ENCODE peak calls at places on chromosomes 11 and 22, in seven cellular contexts. V, P, K, D, I, B and Q are unnamed samples.

GRCh38 chr11:65126624-65127274 is 4.6 kb downstream of the MRPL49 start:
- DNase-seq in V (no peak), P (no peak), K (no peak), D (no peak), I (no peak), B (no peak), Q (no peak)

GRCh38 chr11:64876835-64877341 is 1.5 kb downstream of the EHD1 start:
- DNase-seq in V (no peak), P (peak), K (no peak), D (no peak), I (no peak), B (no peak), Q (no peak)

GRCh38 chr22:46195487-46196165 is 45.3 kb downstream of the PPARA start:
- DNase-seq in V (no peak), P (no peak), K (no peak), D (peak), I (no peak), B (no peak), Q (no peak)

GRCh38 chr11:102599642-102600261 is 25.4 kb downstream of the MMP20 start:
- DNase-seq in V (peak), P (no peak), K (no peak), D (no peak), I (no peak), B (peak), Q (no peak)

GRCh38 chr11:31799036-31799793 is 11.9 kb downstream of the PAX6 start:
- DNase-seq in V (peak), P (no peak), K (no peak), D (no peak), I (no peak), B (no peak), Q (no peak)

GRCh38 chr11:35216962-35217667 is 78.1 kb downstream of the CD44 start:
- DNase-seq in V (no peak), P (no peak), K (no peak), D (no peak), I (no peak), B (no peak), Q (no peak)

GRCh38 chr11:35558468-35558867 is 33.1 kb upstream of the PAMR1 start:
- DNase-seq in V (no peak), P (no peak), K (no peak), D (no peak), I (no peak), B (no peak), Q (no peak)

GRCh38 chr11:15770798-15771414 is 585.4 kb downstream of the SOX6 start:
- DNase-seq in V (peak), P (no peak), K (peak), D (peak), I (no peak), B (no peak), Q (peak)

GRCh38 chr22:47160141-47160541 is 397.7 kb downstream of the TBC1D22A start:
- DNase-seq in V (no peak), P (no peak), K (peak), D (no peak), I (no peak), B (no peak), Q (no peak)

GRCh38 chr22:46513908-46514550 is 23.4 kb downstream of the CELSR1 start:
- DNase-seq in V (no peak), P (no peak), K (no peak), D (no peak), I (no peak), B (no peak), Q (no peak)

GRCh38 chr22:18042685-18043084 is 18.3 kb upstream of the MICAL3 start:
- DNase-seq in V (no peak), P (no peak), K (no peak), D (no peak), I (no peak), B (no peak), Q (no peak)

GRCh38 chr11:111393096-111393495 is 14.0 kb upstream of the POU2AF1 start:
- DNase-seq in V (no peak), P (no peak), K (no peak), D (no peak), I (no peak), B (no peak), Q (no peak)

GRCh38 chr11:69588270-69588669 is 52.7 kb upstream of the CCND1 start:
- DNase-seq in V (no peak), P (no peak), K (no peak), D (no peak), I (no peak), B (peak), Q (no peak)

GRCh38 chr11:119461250-119461963 is 38.4 kb upstream of the THY1 start:
- DNase-seq in V (no peak), P (no peak), K (no peak), D (no peak), I (no peak), B (no peak), Q (no peak)

GRCh38 chr11:92295175-92296137 is 70.8 kb downstream of the FAT3 start:
- DNase-seq in V (no peak), P (no peak), K (no peak), D (no peak), I (no peak), B (no peak), Q (no peak)

GRCh38 chr11:767238-767637 is 10.0 kb downstream of the GATD1 start:
- DNase-seq in V (no peak), P (no peak), K (no peak), D (no peak), I (no peak), B (no peak), Q (no peak)

GRCh38 chr22:50270302-50271010 is at the start of gene MAPK11:
- DNase-seq in V (peak), P (peak), K (peak), D (peak), I (peak), B (no peak), Q (peak)

GRCh38 chr11:34308049-34308692 is 49.6 kb downstream of the ABTB2 start:
- DNase-seq in V (no peak), P (no peak), K (no peak), D (no peak), I (no peak), B (no peak), Q (no peak)

GRCh38 chr11:122127020-122127419 is 11.0 kb upstream of the BLID start:
- DNase-seq in V (no peak), P (no peak), K (no peak), D (no peak), I (no peak), B (no peak), Q (no peak)

GRCh38 chr11:94933225-94934130 is 39.9 kb downstream of the CWC15 start:
- DNase-seq in V (no peak), P (no peak), K (no peak), D (no peak), I (no peak), B (peak), Q (no peak)

GRCh38 chr11:11982975-11983374 is 25.5 kb downstream of the DKK3 start:
- DNase-seq in V (no peak), P (no peak), K (no peak), D (no peak), I (no peak), B (no peak), Q (no peak)

GRCh38 chr11:32440920-32441319 is 5.6 kb upstream of the WT1 start:
- DNase-seq in V (no peak), P (no peak), K (no peak), D (no peak), I (no peak), B (no peak), Q (no peak)

GRCh38 chr11:83157755-83158473 is 983 bp downstream of the PCF11 start:
- DNase-seq in V (peak), P (peak), K (peak), D (peak), I (peak), B (no peak), Q (no peak)

GRCh38 chr22:26174280-26174679 is 5.0 kb downstream of the SEZ6L start:
- DNase-seq in V (no peak), P (no peak), K (peak), D (no peak), I (no peak), B (no peak), Q (no peak)

GRCh38 chr22:32518351-32518750 is 43.7 kb downstream of the FBXO7 start:
- DNase-seq in V (no peak), P (no peak), K (no peak), D (no peak), I (no peak), B (no peak), Q (no peak)

GRCh38 chr22:48896766-48897637 is 930.7 kb downstream of the BRD1 start:
- DNase-seq in V (no peak), P (peak), K (no peak), D (no peak), I (no peak), B (no peak), Q (no peak)

GRCh38 chr11:34823197-34823596 is 93.0 kb downstream of the APIP start:
- DNase-seq in V (no peak), P (no peak), K (no peak), D (peak), I (no peak), B (no peak), Q (no peak)

GRCh38 chr11:1943576-1943975 is 3.6 kb upstream of the MRPL23 start:
- DNase-seq in V (no peak), P (peak), K (no peak), D (peak), I (peak), B (no peak), Q (no peak)

GRCh38 chr11:23155503-23155902 is 295.2 kb upstream of the CCDC179 start:
- DNase-seq in V (no peak), P (no peak), K (no peak), D (no peak), I (no peak), B (no peak), Q (no peak)

GRCh38 chr11:78370406-78371172 is 47.0 kb downstream of the GAB2 start:
- DNase-seq in V (no peak), P (no peak), K (no peak), D (no peak), I (no peak), B (no peak), Q (no peak)

GRCh38 chr11:116193321-116194114 is 579.3 kb downstream of the BUD13 start:
- DNase-seq in V (no peak), P (peak), K (peak), D (no peak), I (no peak), B (peak), Q (no peak)

GRCh38 chr11:134532921-134533421 is 120.9 kb upstream of the B3GAT1 start:
- DNase-seq in V (no peak), P (peak), K (peak), D (no peak), I (no peak), B (no peak), Q (peak)

GRCh38 chr11:69123593-69124545 is 31.9 kb upstream of the SMIM38 start:
- DNase-seq in V (no peak), P (no peak), K (no peak), D (no peak), I (no peak), B (no peak), Q (no peak)

GRCh38 chr11:130523609-130524008 is 75.2 kb downstream of the ADAMTS15 start:
- DNase-seq in V (no peak), P (no peak), K (no peak), D (no peak), I (no peak), B (peak), Q (no peak)
- TF ChIP-seq CTCF in V (no peak), P (no peak), K (no peak), D (no peak), I (no peak), B (no peak), Q (no peak)

GRCh38 chr11:43508511-43508918 is 149.8 kb downstream of the TTC17 start:
- DNase-seq in V (no peak), P (no peak), K (no peak), D (no peak), I (no peak), B (peak), Q (no peak)

GRCh38 chr11:43505171-43505570 is 146.5 kb downstream of the TTC17 start:
- DNase-seq in V (no peak), P (no peak), K (no peak), D (no peak), I (no peak), B (no peak), Q (no peak)

GRCh38 chr11:43507171-43507570 is 148.5 kb downstream of the TTC17 start:
- DNase-seq in V (no peak), P (no peak), K (no peak), D (no peak), I (no peak), B (no peak), Q (no peak)

GRCh38 chr11:43503417-43503816 is 144.7 kb downstream of the TTC17 start:
- DNase-seq in V (no peak), P (no peak), K (no peak), D (no peak), I (no peak), B (no peak), Q (no peak)

GRCh38 chr11:43504316-43504950 is 145.7 kb downstream of the TTC17 start:
- DNase-seq in V (peak), P (no peak), K (peak), D (no peak), I (no peak), B (no peak), Q (no peak)
- TF ChIP-seq CTCF in V (peak), P (no peak), K (no peak), D (peak), I (no peak), B (peak), Q (no peak)

GRCh38 chr11:66268953-66269906 is 791 bp downstream of the RAB1B start:
- DNase-seq in V (no peak), P (peak), K (peak), D (no peak), I (no peak), B (no peak), Q (no peak)
- TF ChIP-seq CTCF in V (no peak), P (no peak), K (no peak), D (no peak), I (no peak), B (peak), Q (no peak)

DNA sequence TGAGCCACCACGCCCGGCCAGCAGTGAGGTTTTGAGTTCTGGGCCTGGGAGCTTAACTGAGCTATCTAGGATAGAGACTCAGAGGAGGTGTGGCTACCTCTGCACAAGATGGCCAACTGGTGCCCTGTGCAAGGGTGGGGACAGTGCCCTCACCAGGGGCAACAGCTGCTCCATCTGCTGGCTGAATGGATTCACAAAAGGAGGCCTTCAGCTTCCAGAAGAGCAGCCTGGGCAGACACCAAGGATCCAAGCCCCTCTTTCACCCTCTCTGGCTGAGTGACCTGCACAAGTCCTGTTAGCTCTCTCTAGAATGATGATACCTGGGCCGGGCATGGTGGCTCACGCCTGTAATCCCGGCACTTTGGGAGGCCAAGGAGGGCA is 33.5 kb upstream of the BAIAP2L2 start:
- DNase-seq in V (no peak), P (no peak), K (no peak), D (no peak), I (no peak), B (no peak), Q (no peak)
- TF ChIP-seq CTCF in V (no peak), P (no peak), K (no peak), D (no peak), I (no peak), B (no peak), Q (no peak)

GRCh38 chr11:72821221-72821919 is 7.2 kb downstream of the ATG16L2 start:
- DNase-seq in V (no peak), P (no peak), K (no peak), D (no peak), I (no peak), B (no peak), Q (no peak)
- TF ChIP-seq CTCF in V (no peak), P (no peak), K (no peak), D (no peak), I (no peak), B (no peak), Q (no peak)

DNA sequence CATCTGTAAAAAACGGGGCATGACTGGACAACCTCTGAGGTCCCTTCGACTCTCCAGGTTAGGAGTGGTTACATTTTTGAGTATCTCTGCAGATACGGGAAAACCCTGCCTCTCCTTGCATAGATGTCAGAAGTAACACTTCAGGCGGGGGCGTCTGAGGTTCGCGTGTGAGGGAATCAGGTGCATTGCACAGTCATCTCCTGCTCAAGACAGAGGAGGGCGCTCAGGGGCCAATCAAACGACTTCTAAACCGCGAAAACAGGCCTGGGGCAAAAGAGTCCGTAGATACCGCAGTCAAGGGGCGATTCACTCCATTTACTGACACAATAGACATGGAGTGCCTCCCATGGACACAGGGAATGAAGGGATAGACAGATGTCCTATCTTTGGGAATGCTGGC is 31.7 kb downstream of the KIRREL3 start:
- DNase-seq in V (no peak), P (no peak), K (peak), D (no peak), I (no peak), B (no peak), Q (no peak)
- TF ChIP-seq CTCF in V (no peak), P (no peak), K (no peak), D (no peak), I (no peak), B (peak), Q (no peak)